ENCODE peak calls at places on chromosomes 12 and 14, in four cellular contexts. U, X, C and D are unnamed samples.

GRCh38 chr12:102551186-102551585 is 70.8 kb upstream of the IGF1 start:
- DNase-seq in U (no peak), X (no peak), C (no peak), D (no peak)

GRCh38 chr12:63151898-63152700 is 1.1 kb upstream of the AVPR1A start:
- DNase-seq in U (no peak), X (peak), C (peak), D (peak)

GRCh38 chr14:73645248-73645610 is 443 bp downstream of the DNAL1 start:
- DNase-seq in U (no peak), X (no peak), C (no peak), D (no peak)

GRCh38 chr12:47028186-47028585 is 51.2 kb upstream of the PCED1B start:
- DNase-seq in U (no peak), X (no peak), C (no peak), D (no peak)

GRCh38 chr12:111093428-111094142 is 173.2 kb upstream of the MYL2 start:
- DNase-seq in U (no peak), X (no peak), C (no peak), D (no peak)

GRCh38 chr12:8026282-8026637 is 6.3 kb upstream of the FOXJ2 start:
- DNase-seq in U (no peak), X (no peak), C (peak), D (no peak)

GRCh38 chr12:75509621-75510020 is 1.8 kb downstream of the KRR1 start:
- DNase-seq in U (no peak), X (no peak), C (no peak), D (no peak)

GRCh38 chr12:56161677-56162351 is 3.7 kb downstream of the MYL6 start:
- DNase-seq in U (no peak), X (no peak), C (no peak), D (no peak)

GRCh38 chr12:68425998-68426397 is 93.8 kb upstream of the MDM1 start:
- DNase-seq in U (no peak), X (no peak), C (no peak), D (no peak)

GRCh38 chr12:38911611-38912010 is 6.2 kb upstream of the CPNE8 start:
- DNase-seq in U (no peak), X (no peak), C (no peak), D (no peak)

GRCh38 chr12:113297621-113298471 is 37.1 kb downstream of the SLC8B1 start:
- DNase-seq in U (no peak), X (no peak), C (peak), D (no peak)

GRCh38 chr12:124617615-124618014 is 50.2 kb upstream of the NCOR2 start:
- DNase-seq in U (no peak), X (no peak), C (no peak), D (no peak)

GRCh38 chr14:90447720-90448497 is 51.1 kb downstream of the CALM1 start:
- DNase-seq in U (no peak), X (no peak), C (no peak), D (no peak)

GRCh38 chr14:51351997-51352396 is 112.0 kb downstream of the TMX1 start:
- DNase-seq in U (no peak), X (no peak), C (no peak), D (no peak)

GRCh38 chr12:65925626-65926025 is 101.3 kb downstream of the HMGA2 start:
- DNase-seq in U (no peak), X (no peak), C (no peak), D (no peak)

GRCh38 chr12:68269727-68270126 is 16.3 kb upstream of the IL22 start:
- DNase-seq in U (no peak), X (no peak), C (no peak), D (no peak)

GRCh38 chr12:110732572-110732971 is 10.1 kb downstream of the PPP1CC start:
- DNase-seq in U (no peak), X (no peak), C (no peak), D (no peak)

GRCh38 chr14:32203928-32204357 is 874 bp upstream of the RNU6-8 start:
- DNase-seq in U (no peak), X (no peak), C (peak), D (no peak)

GRCh38 chr12:92603741-92604432 is 98.9 kb upstream of the PLEKHG7 start:
- DNase-seq in U (no peak), X (no peak), C (no peak), D (no peak)

GRCh38 chr12:30962047-30962446 is 35.5 kb downstream of the TSPAN11 start:
- DNase-seq in U (no peak), X (no peak), C (no peak), D (no peak)

GRCh38 chr12:129840145-129840884 is 63.5 kb downstream of the TMEM132D start:
- DNase-seq in U (no peak), X (no peak), C (no peak), D (no peak)

GRCh38 chr14:57078054-57078453 is 190.7 kb downstream of the EXOC5 start:
- DNase-seq in U (no peak), X (no peak), C (no peak), D (no peak)

GRCh38 chr12:10220398-10221077 is 7.9 kb downstream of the GABARAPL1 start:
- DNase-seq in U (no peak), X (no peak), C (peak), D (peak)

GRCh38 chr12:14777271-14777670 is 26.0 kb downstream of the WBP11 start:
- DNase-seq in U (no peak), X (no peak), C (no peak), D (no peak)

GRCh38 chr14:50363734-50364113 is 33.0 kb downstream of the CDKL1 start:
- DNase-seq in U (no peak), X (no peak), C (peak), D (no peak)

GRCh38 chr12:127241056-127241830 is 1025.7 kb upstream of the TMEM132C start:
- DNase-seq in U (no peak), X (no peak), C (peak), D (no peak)

GRCh38 chr12:14999421-15000047 is 26.7 kb downstream of the PDE6H start:
- DNase-seq in U (no peak), X (no peak), C (no peak), D (no peak)

GRCh38 chr12:66899567-66899966 is 220.7 kb upstream of the GRIP1 start:
- DNase-seq in U (no peak), X (no peak), C (no peak), D (no peak)

GRCh38 chr14:36717363-36717762 is 55.7 kb downstream of the PAX9 start:
- DNase-seq in U (no peak), X (no peak), C (no peak), D (no peak)

GRCh38 chr12:14167005-14167628 is 185.7 kb upstream of the GRIN2B start:
- DNase-seq in U (no peak), X (peak), C (peak), D (no peak)

GRCh38 chr12:10965511-10965910 is 21.2 kb downstream of the TAS2R50 start:
- DNase-seq in U (no peak), X (no peak), C (no peak), D (no peak)

GRCh38 chr12:118034429-118035193 is 18.1 kb downstream of the RFC5 start:
- DNase-seq in U (no peak), X (no peak), C (no peak), D (no peak)
- TF ChIP-seq CTCF in U (no peak), X (peak), C (peak), D (no peak)

GRCh38 chr12:12716845-12717585 is at the start of gene CDKN1B:
- DNase-seq in U (peak), X (peak), C (peak), D (peak)

GRCh38 chr12:12715128-12715458 is 2.1 kb upstream of the CDKN1B start:
- DNase-seq in U (no peak), X (no peak), C (no peak), D (no peak)

GRCh38 chr12:12714276-12715001 is 2.7 kb upstream of the CDKN1B start:
- DNase-seq in U (no peak), X (no peak), C (no peak), D (no peak)

GRCh38 chr12:12716151-12716844 is 870 bp upstream of the CDKN1B start:
- DNase-seq in U (no peak), X (no peak), C (no peak), D (no peak)

DNA sequence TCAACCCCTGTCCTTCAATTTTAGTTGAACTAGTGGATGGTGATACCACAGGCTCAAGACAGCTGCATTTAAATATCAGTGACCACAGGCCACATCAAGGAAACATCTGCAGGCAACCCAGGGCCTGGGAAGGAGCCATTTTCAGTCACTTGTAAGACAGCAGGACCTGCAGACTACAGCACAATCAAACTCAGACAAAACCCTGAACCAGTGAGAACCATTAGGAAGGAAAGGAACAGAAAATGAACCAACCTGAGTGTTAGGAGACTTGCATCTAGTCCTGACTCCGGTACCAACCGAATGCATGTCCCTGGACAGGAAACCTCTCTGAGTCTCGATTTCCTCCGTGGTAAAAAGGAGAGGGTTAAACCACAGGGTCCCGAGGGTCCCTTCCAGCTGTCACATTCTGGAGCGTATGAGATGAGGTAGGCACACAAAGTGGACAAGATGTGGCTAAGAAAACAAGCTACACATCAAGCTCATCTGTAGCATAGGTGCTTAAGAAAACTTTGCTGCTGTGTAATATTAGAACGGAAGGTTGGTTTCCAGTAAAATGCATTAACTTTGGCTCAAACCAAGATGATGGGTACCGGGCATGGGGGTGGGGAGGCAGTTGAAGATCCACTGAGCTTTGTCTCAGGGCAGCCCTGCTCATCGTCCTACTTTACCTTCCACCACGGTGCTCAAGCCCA is 1.6 kb upstream of the CDKN1B start:
- DNase-seq in U (no peak), X (no peak), C (no peak), D (no peak)
- H3K4me3 ChIP-seq in U (peak), X (no peak), C (peak), D (no peak)

DNA sequence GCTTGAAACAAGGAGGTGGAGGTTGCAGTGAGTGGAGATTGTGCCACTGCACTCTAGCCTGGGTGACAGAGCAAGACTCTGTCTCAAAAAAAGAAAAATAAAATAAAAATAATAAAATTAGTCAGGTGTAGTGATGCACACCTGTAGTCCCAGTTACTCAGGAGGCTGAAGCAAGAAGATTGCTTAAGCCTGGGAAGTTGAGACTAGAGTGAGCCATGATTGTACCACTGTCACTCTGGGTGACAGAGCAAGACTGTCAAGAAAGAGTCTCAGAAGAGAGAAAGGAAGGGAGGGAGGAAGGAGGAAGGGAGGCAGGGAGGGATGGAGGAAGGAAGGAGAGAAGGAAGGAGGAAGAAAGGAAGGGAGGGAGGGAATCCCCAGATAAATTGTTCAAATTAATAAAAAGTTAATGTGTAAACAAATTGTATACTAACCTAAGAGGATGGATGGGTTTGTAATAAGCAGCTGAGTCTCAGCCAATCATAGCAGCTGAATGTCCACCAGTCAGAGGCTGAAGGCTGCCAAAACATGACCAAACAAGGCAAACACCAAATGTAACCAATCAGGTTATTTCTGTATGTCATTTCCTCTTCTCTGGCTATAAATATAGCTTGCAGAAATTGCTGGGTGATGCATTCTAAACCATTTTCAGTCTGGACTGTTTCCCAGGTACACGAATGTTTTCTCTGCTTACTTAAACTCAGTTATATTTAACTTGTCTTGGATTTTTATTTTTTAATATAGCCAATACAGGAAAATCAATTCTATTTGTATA is 6.1 kb upstream of the CDCA4 start:
- DNase-seq in U (no peak), X (peak), C (no peak), D (no peak)
- TF ChIP-seq POLR2A in U (no peak), X (no peak), C (no peak), D (no peak)

DNA sequence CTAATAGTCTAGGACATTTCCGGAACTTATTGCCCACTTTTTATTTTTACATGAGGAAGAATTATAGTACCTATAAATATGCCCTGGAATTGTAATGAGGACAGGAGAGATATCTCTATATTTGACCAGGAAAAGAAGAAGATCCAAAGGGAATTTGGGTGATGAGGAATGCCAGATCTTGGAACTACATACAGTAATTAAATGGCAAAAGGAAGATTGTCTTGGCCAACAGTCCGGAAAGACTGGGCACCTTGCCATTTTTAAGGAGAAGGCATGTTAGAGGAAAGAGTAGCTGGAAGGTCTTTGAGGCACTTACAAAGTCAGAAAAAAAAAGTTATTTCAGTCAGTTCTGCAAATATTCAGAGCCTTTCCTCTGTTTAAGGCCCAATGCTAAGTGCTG is 616.4 kb downstream of the MED13L start:
- DNase-seq in U (no peak), X (no peak), C (no peak), D (no peak)
- TF ChIP-seq CTCF in U (no peak), X (no peak), C (no peak), D (no peak)

GRCh38 chr12:108446766-108447165 is 68.3 kb upstream of the FICD start:
- DNase-seq in U (no peak), X (no peak), C (no peak), D (no peak)
- H3K4me3 ChIP-seq in U (no peak), X (no peak), C (no peak), D (no peak)

GRCh38 chr14:58427289-58428010 is at the start of the genes KIAA0586 and TIMM9:
- DNase-seq in U (peak), X (peak), C (peak), D (peak)
- TF ChIP-seq POLR2A in U (peak), X (peak), C (peak), D (peak)